ENCODE peak calls at places on chromosome 13, in five cellular contexts. G, D, U, O and W are unnamed samples.

GRCh38 chr13:110517505-110518149 is 43.9 kb downstream of the RAB20 start:
- DNase-seq in G (no peak), D (no peak), U (no peak), O (no peak), W (no peak)

GRCh38 chr13:99746857-99747710 is 224.5 kb downstream of the ZIC5 start:
- DNase-seq in G (no peak), D (no peak), U (no peak), O (no peak), W (no peak)

GRCh38 chr13:30639671-30640070 is 22.0 kb downstream of the USPL1 start:
- DNase-seq in G (no peak), D (no peak), U (no peak), O (no peak), W (no peak)

GRCh38 chr13:110200276-110200675 is 106.7 kb downstream of the COL4A1 start:
- DNase-seq in G (no peak), D (no peak), U (no peak), O (no peak), W (no peak)

GRCh38 chr13:76094645-76095044 is 458.5 kb downstream of the LMO7 start:
- DNase-seq in G (no peak), D (no peak), U (no peak), O (no peak), W (no peak)

GRCh38 chr13:64223016-64223415 is 2807.4 kb upstream of the PCDH20 start:
- DNase-seq in G (no peak), D (no peak), U (no peak), O (no peak), W (no peak)

GRCh38 chr13:32285633-32285965 is 29.6 kb downstream of the ZAR1L start:
- DNase-seq in G (no peak), D (no peak), U (no peak), O (no peak), W (no peak)

GRCh38 chr13:50726164-50726563 is 117.3 kb downstream of the DLEU7 start:
- DNase-seq in G (no peak), D (no peak), U (no peak), O (no peak), W (no peak)

GRCh38 chr13:112955956-112956355 is 13.1 kb upstream of the MCF2L start:
- DNase-seq in G (no peak), D (no peak), U (no peak), O (no peak), W (no peak)

GRCh38 chr13:75326173-75327131 is 155.5 kb downstream of the TBC1D4 start:
- DNase-seq in G (peak), D (no peak), U (peak), O (no peak), W (no peak)